ENCODE peak calls at places on chromosome 19, in six cellular contexts. B is spleen, Y is heart right ventricle, A is A549, E is cardiac fibroblast, O is AG04450. N is an unnamed sample.

GRCh38 chr19:47020132-47020805 is 632 bp downstream of the NPAS1 start:
- DNase-seq in A (no peak), Y (no peak), O (no peak), B (no peak), E (no peak), N (no peak)

GRCh38 chr19:45773384-45773783 is 4.3 kb upstream of the SIX5 start:
- DNase-seq in B (no peak), Y (no peak), A (no peak), E (no peak), O (no peak), N (no peak)

GRCh38 chr19:48591021-48591420 is 15.5 kb upstream of the SPACA4 start:
- DNase-seq in B (no peak), E (peak; percentile 34), Y (no peak), O (no peak), A (peak; percentile 68), N (no peak)

GRCh38 chr19:1663854-1664253 is 11.4 kb upstream of the TCF3 start:
- DNase-seq in Y (no peak), O (no peak), A (no peak), E (no peak), B (no peak), N (no peak)

GRCh38 chr19:17202249-17202648 is 12.9 kb upstream of the USE1 start:
- DNase-seq in B (peak; percentile 56), Y (no peak), A (peak; percentile 40), O (no peak), E (no peak), N (no peak)

GRCh38 chr19:40862785-40863184 is 12.5 kb upstream of the CYP2A6 start:
- DNase-seq in Y (no peak), A (peak; percentile 56), O (no peak), B (no peak), E (peak; percentile 28), N (no peak)

GRCh38 chr19:2168619-2169424 is 5.1 kb downstream of the DOT1L start:
- DNase-seq in E (peak; percentile 98), A (peak; percentile 98), Y (peak; percentile 96), B (peak; percentile 96), O (peak; percentile 93), N (peak; percentile 97)

GRCh38 chr19:50861025-50861424 is 6.3 kb downstream of the KLK3 start:
- DNase-seq in A (no peak), B (no peak), O (no peak), Y (no peak), E (no peak), N (no peak)

GRCh38 chr19:12938536-12939291 is at the start of gene CALR:
- DNase-seq in B (no peak), O (no peak), A (peak; percentile 37), Y (no peak), E (peak; percentile 33), N (no peak)

GRCh38 chr19:38211779-38212178 is 12.2 kb downstream of the DPF1 start:
- DNase-seq in B (no peak), O (no peak), Y (no peak), E (no peak), A (no peak), N (no peak)

GRCh38 chr19:44278181-44278690 is 18.6 kb downstream of the ZNF233 start:
- DNase-seq in A (no peak), O (no peak), E (no peak), Y (no peak), B (no peak), N (no peak)

GRCh38 chr19:15297416-15298224 is 34.7 kb downstream of the BRD4 start:
- DNase-seq in E (peak; percentile 37), B (peak; percentile 43), A (peak; percentile 85), O (peak; percentile 52), Y (no peak), N (no peak)

GRCh38 chr19:38335949-38336637 is 463 bp downstream of the CATSPERG start:
- DNase-seq in B (peak; percentile 98), Y (peak; percentile 95), O (peak; percentile 83), E (peak; percentile 97), A (peak; percentile 99), N (peak; percentile 95)

GRCh38 chr19:3283886-3284657 is 59.6 kb downstream of the CELF5 start:
- DNase-seq in B (no peak), O (no peak), A (no peak), Y (no peak), E (no peak), N (no peak)

GRCh38 chr19:16125738-16126495 is 14.2 kb downstream of the RAB8A start:
- DNase-seq in E (no peak), A (no peak), Y (no peak), B (no peak), O (no peak), N (no peak)

GRCh38 chr19:28394705-28395104 is 818.2 kb downstream of the UQCRFS1 start:
- DNase-seq in Y (no peak), A (no peak), E (no peak), B (no peak), O (no peak), N (no peak)

GRCh38 chr19:461664-462551 is 1.1 kb upstream of the SHC2 start:
- DNase-seq in A (no peak), O (no peak), B (no peak), E (no peak), Y (no peak), N (peak; percentile 29)

GRCh38 chr19:39825531-39826076 is 8.4 kb downstream of the DYRK1B start:
- DNase-seq in E (no peak), O (no peak), Y (no peak), A (no peak), B (peak; percentile 83), N (no peak)

GRCh38 chr19:2426661-2427322 is 594 bp downstream of the TIMM13 start:
- DNase-seq in E (peak; percentile 54), O (no peak), Y (no peak), A (peak; percentile 59), B (peak; percentile 88), N (no peak)

GRCh38 chr19:45154064-45154827 is 6.5 kb downstream of the NKPD1 start:
- DNase-seq in A (peak; percentile 73), Y (no peak), E (peak; percentile 89), O (no peak), B (no peak), N (no peak)

GRCh38 chr19:31328238-31328637 is 21.0 kb downstream of the TSHZ3 start:
- DNase-seq in A (no peak), O (no peak), B (no peak), Y (no peak), E (no peak), N (no peak)
- TF ChIP-seq CTCF in A (no peak), O (no peak), B (no peak), Y (no peak), E (no peak), N (no peak)

DNA sequence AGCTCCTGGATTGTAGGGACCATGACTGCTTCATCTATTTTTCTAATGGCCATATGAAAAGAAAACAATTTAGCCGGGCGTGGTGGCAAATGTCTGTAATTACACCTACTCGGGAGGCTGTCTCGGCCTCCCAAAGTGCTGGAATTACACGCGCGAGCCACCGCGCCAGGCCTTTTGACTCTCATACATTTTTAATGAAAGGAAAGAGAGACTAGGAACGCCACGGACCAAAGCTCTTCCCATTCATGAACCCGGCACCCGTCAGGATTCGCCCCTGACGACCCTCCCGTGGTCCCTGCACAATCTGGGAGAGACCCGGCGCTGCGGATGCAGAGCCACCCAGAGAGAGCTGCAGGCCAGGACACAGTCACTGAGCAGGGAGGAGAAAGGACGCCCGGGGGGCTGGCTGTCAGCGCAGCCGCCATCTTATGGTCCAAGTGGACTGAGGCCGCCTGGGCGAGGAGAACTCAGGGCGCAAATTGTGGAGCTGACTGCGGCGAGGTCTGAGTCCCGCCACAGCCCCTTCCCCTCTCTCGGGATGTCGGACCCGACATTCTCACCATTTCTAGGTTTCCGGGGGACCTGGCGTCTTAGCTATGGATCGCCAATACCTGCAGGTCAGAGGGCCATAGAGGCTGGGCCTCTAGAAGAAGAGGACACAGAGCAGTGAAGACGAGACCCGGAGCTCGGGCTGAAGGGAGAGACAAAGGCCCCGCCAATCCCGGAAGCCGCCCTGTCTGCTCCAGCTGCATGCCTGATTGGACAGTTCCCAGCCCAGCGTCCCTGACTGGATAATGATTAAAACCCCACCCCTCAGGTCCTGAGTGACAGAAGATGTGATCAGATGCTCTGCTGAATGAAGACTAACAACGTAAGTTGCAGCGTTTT is at the start of gene ZNF681:
- DNase-seq in A (peak; percentile 21), Y (peak; percentile 93), B (peak; percentile 94), E (peak; percentile 83), O (peak; percentile 61), N (peak; percentile 85)
- TF ChIP-seq CTCF in A (no peak), Y (no peak), B (peak; percentile 39), E (peak; percentile 6), O (no peak), N (no peak)

GRCh38 chr19:54026656-54027055 is 35.2 kb downstream of the CACNG6 start:
- DNase-seq in A (no peak), E (no peak), Y (no peak), O (no peak), B (no peak), N (no peak)

GRCh38 chr19:54029930-54030490 is 33.7 kb downstream of the VSTM1 start:
- DNase-seq in A (peak; percentile 88), Y (peak; percentile 34), E (peak; percentile 79), O (no peak), B (peak; percentile 76), N (no peak)

GRCh38 chr19:54035215-54036178 is 28.2 kb downstream of the VSTM1 start:
- DNase-seq in B (no peak), A (peak; percentile 52), Y (no peak), E (peak; percentile 88), O (peak; percentile 50), N (no peak)

DNA sequence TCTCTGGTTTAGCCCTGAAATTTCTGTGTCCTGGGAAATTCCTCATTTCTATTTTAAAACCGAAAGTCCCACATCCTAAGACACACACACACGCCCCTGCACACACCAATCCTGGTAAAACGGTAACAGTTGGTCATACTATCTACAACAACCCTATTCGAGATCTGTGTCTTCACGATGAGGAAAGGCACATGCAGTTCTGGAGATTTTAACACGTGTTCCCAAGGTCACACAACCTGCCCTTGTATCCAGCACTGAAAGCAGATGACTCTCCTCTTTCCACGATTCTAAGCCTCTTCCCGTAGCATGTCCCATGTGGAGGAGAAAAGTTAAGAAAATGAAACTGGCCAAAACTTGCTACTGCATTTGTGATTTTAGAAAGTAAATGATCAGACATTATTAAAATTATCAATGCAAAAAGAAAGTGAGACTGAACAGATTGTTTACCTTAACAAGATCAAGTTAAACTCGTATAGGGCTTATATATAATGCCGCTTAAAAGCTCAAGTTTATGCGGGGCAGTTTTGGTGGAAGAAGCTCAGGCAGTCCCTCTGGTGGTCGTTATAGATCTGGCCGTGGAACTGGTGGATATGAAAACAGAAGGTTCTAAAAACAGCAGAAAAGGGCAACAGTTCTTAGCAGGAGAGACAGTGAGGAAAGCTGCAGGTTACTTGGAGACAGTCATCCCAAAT is 32.7 kb downstream of the VSTM1 start:
- DNase-seq in B (no peak), O (no peak), Y (no peak), E (peak; percentile 48), A (peak; percentile 48), N (no peak)
- TF ChIP-seq CTCF in B (peak; percentile 17), O (peak; percentile 74), Y (peak; percentile 27), E (peak; percentile 49), A (peak; percentile 55), N (no peak)

GRCh38 chr19:56567274-56568120 is at the start of gene ZNF470:
- DNase-seq in B (peak; percentile 96), O (peak; percentile 70), A (peak; percentile 93), E (peak; percentile 94), Y (peak; percentile 96), N (peak; percentile 94)

GRCh38 chr19:56562766-56563165 is 4.5 kb upstream of the ZNF470 start:
- DNase-seq in A (no peak), Y (no peak), E (no peak), B (no peak), O (no peak), N (no peak)

DNA sequence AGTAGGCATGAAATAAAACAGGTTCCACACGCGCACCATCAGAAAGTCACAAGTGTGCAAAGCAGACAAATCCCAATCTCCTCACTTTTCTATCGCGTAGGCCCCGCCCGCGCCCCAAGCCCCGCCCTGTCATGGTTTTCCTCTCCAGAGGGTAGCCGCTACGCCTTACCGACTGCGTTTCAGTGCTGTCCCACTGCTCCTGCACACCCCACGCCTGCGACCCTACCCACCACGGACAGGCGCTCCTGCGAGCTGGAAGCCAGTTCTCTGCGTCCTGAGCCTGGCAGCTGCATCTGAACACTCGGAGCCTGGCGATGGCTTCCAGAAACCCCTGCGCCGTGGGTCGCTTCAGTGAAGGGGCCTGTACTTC is 379 bp upstream of the ZNF470 start:
- DNase-seq in A (peak; percentile 66), O (no peak), E (peak; percentile 44), Y (peak; percentile 54), B (peak; percentile 84), N (peak; percentile 62)
- TF ChIP-seq CTCF in A (no peak), O (no peak), E (no peak), Y (no peak), B (no peak), N (no peak)